ENCODE peak calls at places on chromosomes 7 and 10, in five cellular contexts. P, B, E, N and C are unnamed samples.

GRCh38 chr10:12934777-12935176 is 66.7 kb downstream of the CCDC3 start:
- DNase-seq in P (no peak), B (no peak), E (no peak), N (no peak), C (no peak)

GRCh38 chr7:100016209-100016901 is 959 bp downstream of the ZKSCAN1 start:
- DNase-seq in P (peak; percentile 65), B (no peak), E (no peak), N (no peak), C (no peak)

GRCh38 chr10:11757452-11757819 is 15.3 kb downstream of the ECHDC3 start:
- DNase-seq in P (no peak), B (peak; percentile 85), E (peak; percentile 91), N (peak; percentile 40), C (peak; percentile 18)

GRCh38 chr7:30988346-30989005 is 24.7 kb downstream of the GHRHR start:
- DNase-seq in P (no peak), B (no peak), E (no peak), N (no peak), C (peak; percentile 51)

GRCh38 chr10:71748671-71749191 is 24.6 kb downstream of the VSIR start:
- DNase-seq in P (no peak), B (no peak), E (no peak), N (no peak), C (peak; percentile 74)

GRCh38 chr10:102135956-102136526 is 3.2 kb downstream of the PPRC1 start:
- DNase-seq in P (no peak), B (no peak), E (no peak), N (no peak), C (no peak)

GRCh38 chr10:127813290-127813689 is 76.3 kb downstream of the FOXI2 start:
- DNase-seq in P (no peak), B (no peak), E (no peak), N (no peak), C (no peak)

GRCh38 chr7:75734586-75735047 is 4.1 kb downstream of the HIP1 start:
- DNase-seq in P (no peak), B (peak; percentile 49), E (peak; percentile 34), N (no peak), C (no peak)

GRCh38 chr10:12985347-12985746 is 16.2 kb downstream of the CCDC3 start:
- DNase-seq in P (no peak), B (no peak), E (no peak), N (no peak), C (no peak)

GRCh38 chr10:43863859-43864591 is 215.3 kb upstream of the ZNF32 start:
- DNase-seq in P (no peak), B (peak; percentile 79), E (no peak), N (no peak), C (peak; percentile 26)

GRCh38 chr10:91409869-91410637 is at the start of gene HECTD2:
- DNase-seq in P (peak; percentile 60), B (peak; percentile 58), E (peak; percentile 89), N (peak; percentile 58), C (peak; percentile 87)

GRCh38 chr7:1966631-1967200 is 266.0 kb downstream of the MAD1L1 start:
- DNase-seq in P (no peak), B (no peak), E (no peak), N (no peak), C (no peak)

GRCh38 chr7:28973591-28973990 is 15.5 kb upstream of the TRIL start:
- DNase-seq in P (no peak), B (no peak), E (no peak), N (no peak), C (no peak)

GRCh38 chr10:69229565-69229886 is 9.4 kb downstream of the HKDC1 start:
- DNase-seq in P (no peak), B (no peak), E (no peak), N (no peak), C (no peak)